ENCODE peak calls at places on chromosomes 7 and 10, in four cellular contexts. One of them, this sample, is unnamed.

GRCh38 chr7:71933426-71933825 is 478.7 kb downstream of the CALN1 start:
- DNase-seq in K562: no peak
- DNase-seq in IMR-90: no peak
- DNase-seq in endothelial cell of umbilical vein: no peak
- DNase-seq in this sample: no peak

GRCh38 chr7:133820584-133820983 is 306.6 kb upstream of the LRGUK start:
- DNase-seq in IMR-90: no peak
- DNase-seq in K562: no peak
- DNase-seq in endothelial cell of umbilical vein: no peak
- DNase-seq in this sample: no peak

GRCh38 chr10:74213019-74213418 is 62.0 kb downstream of the ADK start:
- DNase-seq in K562: no peak
- DNase-seq in IMR-90: no peak
- DNase-seq in endothelial cell of umbilical vein: no peak
- DNase-seq in this sample: no peak

GRCh38 chr10:119703903-119704508 is 21.8 kb upstream of the INPP5F start:
- DNase-seq in K562: no peak
- DNase-seq in IMR-90: no peak
- DNase-seq in endothelial cell of umbilical vein: no peak
- DNase-seq in this sample: no peak

GRCh38 chr7:974172-974571 is 1.2 kb downstream of the COX19 start:
- DNase-seq in K562: no peak
- DNase-seq in IMR-90: no peak
- DNase-seq in endothelial cell of umbilical vein: no peak
- DNase-seq in this sample: no peak

GRCh38 chr10:132232553-132232949 is 45.8 kb downstream of the DPYSL4 start:
- DNase-seq in endothelial cell of umbilical vein: no peak
- DNase-seq in K562: no peak
- DNase-seq in IMR-90: no peak
- DNase-seq in this sample: no peak

GRCh38 chr10:102868976-102869289 is 337 bp upstream of the AS3MT start:
- DNase-seq in IMR-90: no peak
- DNase-seq in K562: no peak
- DNase-seq in endothelial cell of umbilical vein: no peak
- DNase-seq in this sample: no peak

GRCh38 chr10:101901340-101901739 is 57.7 kb upstream of the KCNIP2 start:
- DNase-seq in IMR-90: no peak
- DNase-seq in endothelial cell of umbilical vein: no peak
- DNase-seq in K562: no peak
- DNase-seq in this sample: peak

GRCh38 chr7:158676898-158677297 is 27.7 kb downstream of the NCAPG2 start:
- DNase-seq in IMR-90: no peak
- DNase-seq in endothelial cell of umbilical vein: no peak
- DNase-seq in K562: no peak
- DNase-seq in this sample: no peak

GRCh38 chr7:158023157-158023556 is 564.5 kb downstream of the PTPRN2 start:
- DNase-seq in K562: no peak
- DNase-seq in IMR-90: no peak
- DNase-seq in endothelial cell of umbilical vein: no peak
- DNase-seq in this sample: no peak

GRCh38 chr7:71290382-71290781 is 158.4 kb downstream of the GALNT17 start:
- DNase-seq in K562: no peak
- DNase-seq in endothelial cell of umbilical vein: no peak
- DNase-seq in IMR-90: no peak
- DNase-seq in this sample: no peak

GRCh38 chr7:37916673-37917660 is at the start of gene SFRP4:
- DNase-seq in IMR-90: peak
- DNase-seq in K562: peak
- DNase-seq in endothelial cell of umbilical vein: peak
- DNase-seq in this sample: no peak

GRCh38 chr7:101542527-101543241 is 86.4 kb downstream of the MYL10 start:
- DNase-seq in IMR-90: peak
- DNase-seq in K562: peak
- DNase-seq in endothelial cell of umbilical vein: peak
- DNase-seq in this sample: peak

GRCh38 chr10:131846224-131847101 is 54.3 kb upstream of the PPP2R2D start:
- DNase-seq in IMR-90: no peak
- DNase-seq in endothelial cell of umbilical vein: no peak
- DNase-seq in K562: no peak
- DNase-seq in this sample: no peak

GRCh38 chr10:125124907-125125306 is 35.5 kb downstream of the CTBP2 start:
- DNase-seq in endothelial cell of umbilical vein: no peak
- DNase-seq in K562: no peak
- DNase-seq in IMR-90: peak
- DNase-seq in this sample: no peak

GRCh38 chr10:18687706-18688105 is 28.5 kb downstream of the ARL5B start:
- DNase-seq in IMR-90: no peak
- DNase-seq in K562: no peak
- DNase-seq in endothelial cell of umbilical vein: no peak
- DNase-seq in this sample: no peak

GRCh38 chr10:42111076-42111475 is 527.3 kb downstream of the ZNF33B start:
- DNase-seq in K562: no peak
- DNase-seq in IMR-90: no peak
- DNase-seq in endothelial cell of umbilical vein: no peak
- DNase-seq in this sample: no peak

GRCh38 chr10:775245-776075 is 86.0 kb upstream of the DIP2C start:
- DNase-seq in IMR-90: peak
- DNase-seq in K562: no peak
- DNase-seq in endothelial cell of umbilical vein: no peak
- DNase-seq in this sample: no peak

GRCh38 chr10:76492026-76492425 is 1060.6 kb downstream of the LRMDA start:
- DNase-seq in endothelial cell of umbilical vein: peak
- DNase-seq in K562: no peak
- DNase-seq in IMR-90: peak
- DNase-seq in this sample: no peak

GRCh38 chr10:89837173-89838001 is 136.0 kb downstream of the KIF20B start:
- DNase-seq in IMR-90: peak
- DNase-seq in endothelial cell of umbilical vein: peak
- DNase-seq in K562: no peak
- DNase-seq in this sample: no peak

DNA sequence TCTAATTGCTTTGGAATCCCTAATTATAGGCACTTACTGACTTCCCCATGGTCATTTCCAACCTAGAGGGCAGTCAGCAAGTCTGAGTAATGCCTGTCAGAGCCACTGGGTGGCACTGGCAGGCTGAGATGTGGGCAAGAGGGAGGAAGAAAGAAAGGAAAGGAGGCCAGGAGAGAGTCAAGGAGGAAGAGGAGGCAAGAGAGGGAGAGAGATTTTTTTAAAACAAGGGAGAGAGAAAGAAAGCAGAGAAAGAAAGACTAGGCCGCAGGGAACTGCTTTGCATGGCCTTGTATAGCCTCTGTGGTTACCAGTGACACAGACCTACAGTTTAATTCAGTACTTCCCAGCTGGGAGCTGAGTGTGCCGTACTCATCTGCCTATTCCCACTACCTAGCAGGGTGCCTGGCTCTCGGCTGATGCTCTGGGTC is 210.4 kb upstream of the ADO start:
- DNase-seq in endothelial cell of umbilical vein: peak
- DNase-seq in IMR-90: peak
- DNase-seq in K562: peak
- DNase-seq in this sample: peak
- TF ChIP-seq FOS in endothelial cell of umbilical vein: no peak
- TF ChIP-seq FOS in IMR-90: no peak
- TF ChIP-seq FOS in K562: no peak
- TF ChIP-seq FOS in this sample: no peak

DNA sequence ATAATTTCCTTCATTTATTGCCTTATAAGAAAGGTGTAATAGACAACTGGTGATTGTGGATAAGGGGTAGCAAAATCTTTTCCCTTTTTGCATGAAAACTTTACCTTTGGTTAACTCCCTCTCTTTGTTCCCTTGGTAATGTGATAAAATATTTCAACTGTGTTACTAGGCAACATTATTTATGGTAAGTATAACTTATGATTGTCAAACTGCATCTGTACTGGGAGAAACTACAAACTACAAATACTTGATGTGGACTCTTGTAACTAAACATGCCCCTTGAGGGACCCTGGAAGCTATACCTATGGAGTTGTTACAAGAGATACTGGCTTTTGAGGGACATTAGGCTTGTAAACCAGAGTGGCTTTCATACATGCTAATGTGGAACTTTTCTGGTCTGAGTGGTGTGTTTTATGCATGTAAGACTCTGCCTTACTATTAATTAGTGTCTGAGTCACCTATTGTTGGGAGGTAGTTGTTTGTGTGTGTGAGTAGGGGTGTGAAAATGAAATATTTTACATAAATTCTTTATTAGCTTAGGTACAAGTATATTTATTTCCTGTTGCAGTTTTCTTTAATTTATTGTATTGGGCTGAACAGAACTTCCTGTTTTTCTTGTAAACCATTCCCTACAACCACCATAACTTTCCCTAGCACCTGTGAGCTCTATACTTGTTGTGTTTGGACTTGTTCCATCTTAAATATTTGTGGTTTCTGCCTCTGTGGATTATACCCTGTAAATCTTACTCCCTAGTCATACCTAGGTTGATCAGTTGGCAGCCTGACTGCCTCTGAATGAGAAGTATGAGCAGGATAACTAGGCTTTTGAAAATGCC is 49.8 kb downstream of the STK31 start:
- DNase-seq in K562: no peak
- DNase-seq in endothelial cell of umbilical vein: peak
- DNase-seq in IMR-90: peak
- DNase-seq in this sample: no peak
- TF ChIP-seq FOS in K562: no peak
- TF ChIP-seq FOS in endothelial cell of umbilical vein: no peak
- TF ChIP-seq FOS in IMR-90: no peak
- TF ChIP-seq FOS in this sample: no peak

DNA sequence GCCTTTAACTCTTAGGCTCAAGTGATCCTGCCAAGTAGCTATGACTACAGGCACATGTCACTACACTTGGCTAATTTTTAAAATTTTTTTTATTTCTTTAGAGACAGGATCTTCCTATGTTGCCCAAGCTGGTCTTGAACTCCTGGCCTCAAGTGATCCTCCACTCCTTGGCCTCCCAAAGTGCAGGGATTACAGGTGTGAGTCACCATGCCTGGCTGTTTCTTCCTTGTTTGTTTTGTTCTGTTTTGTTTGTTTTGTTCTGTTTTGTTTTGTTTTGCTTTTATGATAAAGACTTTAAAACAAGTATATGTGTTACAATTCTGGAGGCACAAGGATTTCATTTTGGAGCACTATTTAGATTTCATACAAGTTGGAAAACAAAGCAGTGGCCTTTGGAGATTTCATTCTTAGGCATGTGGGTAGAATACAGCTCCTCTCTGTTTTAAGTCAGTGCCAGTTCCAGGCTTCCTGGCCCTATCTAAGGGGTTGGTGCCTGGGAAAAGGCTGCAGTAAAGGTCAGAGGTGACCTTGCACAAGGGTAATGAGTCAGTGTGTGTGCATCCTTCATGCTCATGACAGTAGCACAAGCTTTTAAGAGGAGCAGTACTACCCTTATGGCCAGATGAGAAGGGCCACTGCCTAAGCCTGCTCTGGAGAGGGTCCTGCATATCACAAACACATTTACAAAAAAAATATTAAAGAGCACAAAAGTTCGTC is 17.8 kb downstream of the FGFBP3 start:
- DNase-seq in endothelial cell of umbilical vein: peak
- DNase-seq in K562: no peak
- DNase-seq in IMR-90: peak
- DNase-seq in this sample: no peak
- TF ChIP-seq FOS in endothelial cell of umbilical vein: peak
- TF ChIP-seq FOS in K562: no peak
- TF ChIP-seq FOS in IMR-90: peak
- TF ChIP-seq FOS in this sample: no peak

DNA sequence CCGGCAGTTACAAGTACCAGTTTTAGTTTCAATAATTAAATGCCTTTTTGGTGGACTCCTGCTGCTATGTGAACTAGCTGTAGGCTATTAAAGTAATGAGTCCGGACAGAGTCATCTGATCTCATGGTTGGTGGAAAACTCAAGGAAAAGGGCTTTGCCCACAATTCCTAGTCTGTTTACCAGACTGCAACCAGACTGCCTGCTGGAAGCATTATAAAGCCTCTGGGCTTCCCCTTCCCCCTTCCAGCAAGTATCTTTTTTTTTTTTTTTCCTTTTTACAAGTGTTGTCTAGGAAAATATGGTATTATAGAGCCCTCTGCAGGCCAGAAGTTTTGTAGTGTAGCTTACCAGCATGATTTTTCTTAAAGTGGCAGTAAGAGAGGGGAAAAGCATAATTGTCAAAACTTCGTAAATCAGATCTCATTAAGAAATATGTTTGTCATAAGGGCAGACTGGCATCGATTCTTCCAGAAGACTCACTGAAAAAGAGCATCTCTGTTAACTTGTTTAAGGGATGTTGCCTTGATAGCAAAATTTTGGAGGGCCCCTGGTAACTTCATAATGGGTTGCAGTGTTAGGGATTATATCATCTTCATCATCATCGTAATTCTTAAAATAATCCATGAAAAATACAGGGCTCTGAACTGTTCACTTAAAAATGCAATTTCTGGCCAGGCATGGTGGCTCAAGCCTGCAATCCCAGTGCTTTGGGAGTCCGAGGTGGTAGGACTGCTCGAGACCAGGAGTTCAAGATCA is 181.3 kb downstream of the TAX1BP1 start:
- DNase-seq in IMR-90: peak
- DNase-seq in K562: peak
- DNase-seq in endothelial cell of umbilical vein: peak
- DNase-seq in this sample: peak
- TF ChIP-seq FOS in IMR-90: no peak
- TF ChIP-seq FOS in K562: no peak
- TF ChIP-seq FOS in endothelial cell of umbilical vein: no peak
- TF ChIP-seq FOS in this sample: no peak

This sample was measured in GM12878.